ENCODE peak calls at places on chromosomes 12 and 14, in four cellular contexts. K, E, S and W are unnamed samples.

GRCh38 chr12:77591959-77592358 is 238.7 kb upstream of the NAV3 start:
- DNase-seq in K (no peak), E (no peak), S (no peak), W (no peak)

GRCh38 chr12:13713746-13714400 is 267.5 kb downstream of the GRIN2B start:
- DNase-seq in K (no peak), E (no peak), S (no peak), W (no peak)

GRCh38 chr12:66008985-66009384 is 121.6 kb downstream of the LLPH start:
- DNase-seq in K (no peak), E (no peak), S (no peak), W (no peak)

GRCh38 chr12:88371416-88372183 is 208.7 kb downstream of the KITLG start:
- DNase-seq in K (no peak), E (no peak), S (peak; percentile 89), W (no peak)

GRCh38 chr12:78406776-78407335 is 457.7 kb upstream of the SYT1 start:
- DNase-seq in K (no peak), E (no peak), S (no peak), W (no peak)

GRCh38 chr14:58969951-58970751 is 218.3 kb upstream of the DAAM1 start:
- DNase-seq in K (peak; percentile 57), E (no peak), S (no peak), W (no peak)

GRCh38 chr12:66903782-66904396 is 225.0 kb upstream of the GRIP1 start:
- DNase-seq in K (no peak), E (peak; percentile 47), S (no peak), W (no peak)

GRCh38 chr12:48999371-49000131 is at the start of gene DDN:
- DNase-seq in K (peak; percentile 53), E (peak; percentile 78), S (peak; percentile 78), W (no peak)

GRCh38 chr14:74502236-74503019 is 8.9 kb downstream of the ISCA2 start:
- DNase-seq in K (peak; percentile 63), E (peak; percentile 54), S (peak; percentile 53), W (no peak)

GRCh38 chr12:57089259-57090245 is 638 bp downstream of the NAB2 start:
- DNase-seq in K (peak; percentile 42), E (peak; percentile 46), S (peak; percentile 73), W (no peak)

GRCh38 chr14:88554458-88555286 is at the start of gene PTPN21:
- DNase-seq in K (peak; percentile 61), E (no peak), S (peak; percentile 88), W (no peak)

GRCh38 chr12:59583003-59583712 is 12.7 kb upstream of the SLC16A7 start:
- DNase-seq in K (no peak), E (no peak), S (no peak), W (no peak)

GRCh38 chr12:104166465-104166864 is 28.5 kb upstream of the NFYB start:
- DNase-seq in K (no peak), E (no peak), S (no peak), W (no peak)

GRCh38 chr12:115000038-115000437 is 316.1 kb upstream of the TBX3 start:
- DNase-seq in K (peak; percentile 98), E (no peak), S (peak; percentile 39), W (no peak)

GRCh38 chr12:108568653-108569154 is 6.3 kb downstream of the ISCU start:
- DNase-seq in K (no peak), E (no peak), S (no peak), W (no peak)

GRCh38 chr12:94795520-94795919 is 145.2 kb upstream of the TMCC3 start:
- DNase-seq in K (peak; percentile 42), E (no peak), S (peak; percentile 63), W (no peak)

GRCh38 chr12:12714276-12715001 is 2.7 kb upstream of the CDKN1B start:
- DNase-seq in K (peak; percentile 63), E (no peak), S (peak; percentile 64), W (no peak)

GRCh38 chr14:50821471-50822464 is 9.2 kb downstream of the NIN start:
- DNase-seq in K (no peak), E (peak; percentile 39), S (no peak), W (no peak)

GRCh38 chr12:110766311-110767154 is 23.8 kb upstream of the PPP1CC start:
- DNase-seq in K (no peak), E (no peak), S (peak; percentile 45), W (no peak)

GRCh38 chr12:98228619-98229538 is 286.5 kb upstream of the TMPO start:
- DNase-seq in K (no peak), E (no peak), S (no peak), W (no peak)

GRCh38 chr14:61321385-61322010 is at the start of gene PRKCH:
- DNase-seq in K (peak; percentile 17), E (peak; percentile 69), S (peak; percentile 47), W (no peak)

GRCh38 chr14:32468955-32469354 is 139.9 kb downstream of the AKAP6 start:
- DNase-seq in K (peak; percentile 60), E (no peak), S (peak; percentile 94), W (no peak)

GRCh38 chr14:35046751-35047536 is 872 bp downstream of the FAM177A1 start:
- DNase-seq in K (peak; percentile 50), E (peak; percentile 35), S (peak; percentile 6), W (no peak)

GRCh38 chr12:26808766-26809460 is 24.1 kb downstream of the ITPR2 start:
- DNase-seq in K (no peak), E (no peak), S (no peak), W (no peak)